ENCODE peak calls at places on chromosomes 1 and 21, in ten cellular contexts. G is body of pancreas; R is upper lobe of right lung; M is GM23248; C is right atrium auricular region; A is mesendoderm; O is fibroblast of lung; D is psoas muscle; X is effector memory CD4-positive, alpha-beta T cell; F is suprapubic skin. Q is an unnamed sample.

GRCh38 chr1:22500476-22500875 is 48.8 kb downstream of the ZBTB40 start:
- DNase-seq in D (peak), A (peak), C (no peak), M (peak), O (peak), F (no peak), G (peak), X (no peak), R (peak), Q (no peak)

GRCh38 chr1:14924012-14924452 is 229.5 kb upstream of the TMEM51 start:
- DNase-seq in M (peak), G (peak), C (peak), O (peak), F (no peak), A (no peak), X (no peak), R (peak), D (peak), Q (no peak)

GRCh38 chr1:2894381-2895041 is 93.0 kb upstream of the TTC34 start:
- DNase-seq in G (no peak), C (no peak), O (no peak), F (no peak), M (no peak), D (no peak), A (no peak), X (peak), R (no peak), Q (no peak)

GRCh38 chr1:46003315-46003714 is 129.1 kb downstream of the PIK3R3 start:
- DNase-seq in D (peak), O (no peak), A (no peak), F (no peak), C (no peak), G (no peak), R (peak), X (no peak), M (no peak), Q (no peak)

GRCh38 chr1:53304527-53304926 is 23.3 kb downstream of the LRP8 start:
- DNase-seq in G (no peak), F (no peak), D (no peak), R (no peak), C (no peak), A (no peak), X (no peak), O (no peak), M (no peak), Q (no peak)

GRCh38 chr21:37383066-37383465 is 16.5 kb downstream of the DYRK1A start:
- DNase-seq in F (no peak), A (peak), M (no peak), D (no peak), C (no peak), O (no peak), G (no peak), X (no peak), R (no peak), Q (no peak)

GRCh38 chr1:19398309-19398760 is 86.2 kb downstream of the SLC66A1 start:
- DNase-seq in X (no peak), M (peak), C (no peak), G (no peak), F (no peak), D (no peak), A (peak), R (no peak), O (peak), Q (no peak)

GRCh38 chr1:200966934-200967333 is 56.6 kb downstream of the KIF21B start:
- DNase-seq in R (no peak), D (no peak), C (no peak), G (no peak), A (no peak), M (no peak), F (no peak), X (no peak), O (no peak), Q (no peak)

GRCh38 chr1:89998306-89998705 is 3.4 kb downstream of the ZNF326 start:
- DNase-seq in C (no peak), G (no peak), D (no peak), F (no peak), R (no peak), A (no peak), X (no peak), O (peak), M (peak), Q (no peak)

GRCh38 chr1:108009603-108010195 is 44.7 kb upstream of the VAV3 start:
- DNase-seq in O (peak), D (no peak), A (no peak), F (no peak), C (no peak), R (no peak), X (no peak), G (no peak), M (peak), Q (no peak)

GRCh38 chr1:222829868-222830267 is 15.0 kb downstream of the DISP1 start:
- DNase-seq in X (no peak), G (no peak), M (peak), O (peak), C (no peak), D (no peak), F (no peak), R (no peak), A (no peak), Q (no peak)

GRCh38 chr1:167227934-167228378 is 7.3 kb downstream of the POU2F1 start:
- DNase-seq in O (no peak), R (no peak), M (peak), G (no peak), D (no peak), X (no peak), C (no peak), A (peak), F (no peak), Q (no peak)

GRCh38 chr1:23400324-23401110 is 24.0 kb downstream of the TCEA3 start:
- DNase-seq in G (no peak), O (no peak), A (no peak), M (peak), F (no peak), X (no peak), D (peak), C (no peak), R (no peak), Q (no peak)

GRCh38 chr1:14138627-14139026 is 438.6 kb downstream of the PRDM2 start:
- DNase-seq in M (no peak), F (no peak), D (no peak), O (no peak), A (no peak), C (no peak), X (no peak), G (no peak), R (no peak), Q (no peak)

GRCh38 chr1:87077959-87078673 is 163.7 kb downstream of the HS2ST1 start:
- DNase-seq in C (no peak), G (no peak), X (no peak), A (no peak), O (no peak), F (no peak), R (no peak), M (no peak), D (no peak), Q (no peak)

GRCh38 chr1:71303617-71304041 is 222.8 kb upstream of the ZRANB2 start:
- DNase-seq in X (no peak), C (no peak), R (no peak), O (peak), A (no peak), D (no peak), F (no peak), G (no peak), M (peak), Q (no peak)

GRCh38 chr1:9724706-9725476 is 73.4 kb downstream of the PIK3CD start:
- DNase-seq in A (peak), G (peak), M (peak), X (peak), D (no peak), C (no peak), O (peak), F (no peak), R (peak), Q (no peak)

GRCh38 chr1:77888429-77889239 is at the start of gene NEXN:
- DNase-seq in X (no peak), G (peak), A (peak), D (peak), R (peak), F (peak), O (peak), C (peak), M (peak), Q (peak)

GRCh38 chr1:204289280-204289679 is 70.4 kb downstream of the PLEKHA6 start:
- DNase-seq in G (peak), C (no peak), D (no peak), X (no peak), A (peak), O (no peak), F (no peak), R (no peak), M (no peak), Q (no peak)

GRCh38 chr1:160704250-160704649 is 7.4 kb downstream of the CD48 start:
- DNase-seq in R (no peak), D (no peak), G (no peak), C (no peak), M (no peak), O (no peak), F (no peak), X (no peak), A (no peak), Q (no peak)

GRCh38 chr1:32736812-32737791 is 34.5 kb upstream of the SYNC start:
- DNase-seq in C (no peak), R (no peak), O (no peak), F (no peak), D (no peak), M (no peak), X (no peak), A (peak), G (peak), Q (no peak)

GRCh38 chr1:200699871-200700270 is 30.2 kb upstream of the DDX59 start:
- DNase-seq in X (no peak), F (no peak), A (peak), G (no peak), R (no peak), O (no peak), C (no peak), D (no peak), M (no peak), Q (no peak)

GRCh38 chr1:161081151-161081405 is 8.3 kb downstream of the NECTIN4 start:
- DNase-seq in A (no peak), C (no peak), G (no peak), O (peak), R (no peak), M (no peak), X (no peak), D (no peak), F (no peak), Q (no peak)

GRCh38 chr21:38487906-38488639 is 10.2 kb downstream of the ERG start:
- DNase-seq in X (no peak), D (no peak), G (no peak), R (no peak), M (no peak), O (no peak), F (no peak), C (no peak), A (no peak), Q (no peak)

GRCh38 chr1:80961464-80962190 is 839.1 kb upstream of the ADGRL2 start:
- DNase-seq in A (no peak), M (no peak), R (no peak), X (no peak), O (peak), C (no peak), F (no peak), D (no peak), G (no peak), Q (no peak)
- H3K4me3 ChIP-seq in A (no peak), M (no peak), R (no peak), X (no peak), O (no peak), C (no peak), F (no peak), D (no peak), G (no peak), Q (no peak)

GRCh38 chr1:6163973-6164617 is 16.0 kb downstream of the CHD5 start:
- DNase-seq in C (no peak), R (no peak), A (no peak), O (no peak), F (no peak), D (no peak), M (no peak), G (no peak), X (no peak), Q (no peak)
- H3K27ac ChIP-seq in C (no peak), R (no peak), A (no peak), O (no peak), F (no peak), D (no peak), M (no peak), G (no peak), X (no peak), Q (no peak)

GRCh38 chr21:18666725-18667124 is 263.1 kb upstream of the TMPRSS15 start:
- DNase-seq in D (no peak), F (no peak), X (no peak), G (no peak), M (no peak), O (no peak), A (no peak), R (no peak), C (no peak), Q (no peak)
- H3K4me3 ChIP-seq in D (no peak), F (no peak), X (no peak), G (no peak), M (no peak), O (no peak), A (no peak), R (no peak), C (no peak), Q (no peak)

GRCh38 chr1:39575191-39576015 is 1.2 kb downstream of the PABPC4 start:
- DNase-seq in X (peak), A (peak), C (peak), D (peak), M (peak), O (peak), R (peak), G (peak), F (peak), Q (peak)

GRCh38 chr1:39573736-39574624 is 2.6 kb downstream of the PABPC4 start:
- DNase-seq in F (no peak), D (no peak), R (no peak), M (peak), X (no peak), A (no peak), O (peak), G (no peak), C (no peak), Q (no peak)

GRCh38 chr1:39573097-39573465 is 3.5 kb downstream of the PABPC4 start:
- DNase-seq in R (no peak), F (no peak), C (no peak), X (no peak), D (no peak), M (no peak), O (no peak), G (no peak), A (no peak), Q (no peak)

GRCh38 chr1:39576016-39576657 is 453 bp downstream of the PABPC4 start:
- DNase-seq in F (no peak), A (no peak), D (peak), O (peak), C (no peak), M (peak), X (peak), R (peak), G (peak), Q (no peak)

GRCh38 chr1:39574646-39575045 is 1.9 kb downstream of the PABPC4 start:
- DNase-seq in O (peak), D (peak), X (no peak), C (no peak), G (peak), A (peak), M (peak), F (no peak), R (no peak), Q (no peak)
- H3K27ac ChIP-seq in O (peak), D (peak), X (peak), C (peak), G (peak), A (no peak), M (peak), F (no peak), R (no peak), Q (no peak)

GRCh38 chr1:30744060-30744756 is 13.4 kb downstream of the LAPTM5 start:
- DNase-seq in F (no peak), D (no peak), X (peak), M (peak), G (no peak), R (no peak), A (no peak), C (no peak), O (no peak), Q (no peak)

GRCh38 chr1:30742300-30742962 is 15.1 kb downstream of the LAPTM5 start:
- DNase-seq in X (no peak), M (no peak), D (no peak), G (no peak), C (no peak), A (no peak), F (no peak), O (no peak), R (no peak), Q (no peak)

GRCh38 chr1:30745156-30745833 is 12.3 kb downstream of the LAPTM5 start:
- DNase-seq in R (no peak), G (no peak), A (no peak), X (no peak), D (no peak), O (no peak), M (no peak), C (no peak), F (no peak), Q (no peak)

GRCh38 chr1:30742963-30743559 is 14.5 kb downstream of the LAPTM5 start:
- DNase-seq in M (no peak), D (no peak), C (no peak), A (no peak), G (no peak), O (no peak), R (no peak), X (no peak), F (no peak), Q (no peak)

DNA sequence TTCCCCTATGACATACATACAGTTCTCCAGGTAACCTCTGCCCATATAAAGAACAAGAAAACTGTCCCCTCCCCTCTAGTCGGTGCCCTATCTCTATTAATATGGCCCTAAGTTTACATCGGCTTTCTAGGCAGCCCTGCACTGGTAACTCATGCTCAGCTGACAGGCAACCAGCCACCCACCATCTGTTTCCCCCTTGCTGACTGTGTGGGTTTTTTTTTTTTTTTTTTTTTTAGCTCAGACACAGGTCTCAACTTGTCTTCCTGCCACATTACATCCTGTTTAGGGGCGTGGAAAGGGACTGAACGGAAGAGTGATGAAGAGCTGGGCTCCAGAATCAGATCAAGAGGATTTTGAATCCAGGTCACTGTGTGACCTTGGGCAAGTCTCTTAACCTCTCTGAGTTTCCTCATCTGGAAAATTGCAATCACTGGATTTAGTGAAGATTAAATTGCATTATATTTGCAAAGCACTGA is 14.0 kb downstream of the LAPTM5 start:
- DNase-seq in F (no peak), O (no peak), G (no peak), M (no peak), R (no peak), D (no peak), A (no peak), X (peak), C (no peak), Q (no peak)
- H3K4me3 ChIP-seq in F (no peak), O (no peak), G (no peak), M (no peak), R (no peak), D (no peak), A (no peak), X (peak), C (no peak), Q (no peak)

GRCh38 chr1:37817481-37817880 is 9.5 kb upstream of the YRDC start:
- DNase-seq in X (no peak), A (peak), F (no peak), R (no peak), M (no peak), O (no peak), G (peak), C (no peak), D (no peak), Q (no peak)

GRCh38 chr1:37824001-37824400 is 16.0 kb upstream of the YRDC start:
- DNase-seq in O (no peak), R (no peak), G (no peak), X (no peak), D (no peak), M (no peak), C (no peak), F (no peak), A (no peak), Q (no peak)

GRCh38 chr1:37828410-37829074 is 20.5 kb upstream of the YRDC start:
- DNase-seq in O (no peak), G (no peak), A (no peak), D (no peak), R (no peak), M (no peak), X (no peak), F (no peak), C (no peak), Q (no peak)

GRCh38 chr1:37825508-37825907 is 17.5 kb upstream of the YRDC start:
- DNase-seq in R (no peak), G (no peak), F (no peak), C (no peak), O (no peak), A (no peak), X (no peak), D (no peak), M (no peak), Q (no peak)

GRCh38 chr1:37822942-37823865 is 15.2 kb upstream of the YRDC start:
- DNase-seq in D (no peak), M (peak), A (no peak), F (no peak), X (no peak), G (no peak), C (no peak), O (peak), R (no peak), Q (no peak)
- H3K27ac ChIP-seq in D (no peak), M (no peak), A (no peak), F (no peak), X (no peak), G (no peak), C (no peak), O (no peak), R (no peak), Q (no peak)

DNA sequence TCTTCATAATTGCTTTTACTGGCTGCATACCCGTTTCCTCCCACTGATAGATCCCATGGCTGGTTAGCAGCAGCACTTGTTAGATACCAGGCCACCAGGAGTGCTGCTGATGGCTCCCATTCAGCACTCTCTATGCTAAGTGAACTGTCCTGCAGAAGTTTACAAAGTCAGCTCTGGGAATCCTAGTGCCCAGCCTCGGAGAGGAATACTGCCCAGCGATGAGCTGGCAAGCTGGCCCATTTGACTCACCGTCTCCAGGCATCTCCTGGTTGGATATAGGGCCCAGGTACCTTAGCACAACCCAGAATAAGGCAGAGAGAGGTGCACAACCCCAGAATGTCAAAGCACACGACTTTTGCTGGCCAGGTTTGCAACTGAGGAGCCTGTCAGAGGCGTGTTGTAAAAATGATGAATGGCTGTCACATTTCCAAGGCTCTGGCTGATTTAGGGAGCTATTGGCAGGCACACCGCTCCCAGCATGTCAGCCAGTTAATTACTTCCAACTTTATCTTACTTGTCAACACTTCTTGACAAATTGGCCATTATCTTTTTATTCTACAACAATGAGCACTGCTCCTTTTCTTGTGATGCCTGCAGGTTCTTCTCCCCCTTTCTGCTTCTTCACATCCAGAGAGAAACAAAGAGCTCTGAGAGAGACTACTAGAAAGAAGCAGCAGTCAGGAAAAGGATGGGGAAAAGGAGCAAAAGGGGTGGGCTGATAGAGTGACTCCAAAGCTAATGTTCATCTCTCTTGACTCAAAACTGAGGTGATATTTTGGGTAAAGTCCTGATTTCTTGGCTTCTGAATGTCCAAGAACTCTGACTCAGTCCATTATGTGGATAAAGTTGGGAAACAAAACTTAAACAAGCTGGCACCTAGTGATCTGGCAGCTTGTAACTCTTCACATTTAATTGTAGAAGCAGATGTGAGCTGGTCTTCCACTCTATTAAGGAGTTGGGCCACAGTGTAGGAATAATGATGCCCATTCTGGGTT is 10.8 kb upstream of the ANGPTL7 start:
- DNase-seq in A (peak), M (peak), F (no peak), R (no peak), G (no peak), C (no peak), X (no peak), O (peak), D (no peak), Q (no peak)
- H3K4me3 ChIP-seq in A (no peak), M (no peak), F (no peak), R (no peak), G (no peak), C (no peak), X (no peak), O (no peak), D (no peak), Q (no peak)

GRCh38 chr1:183550915-183551314 is 39.3 kb downstream of the NCF2 start:
- DNase-seq in D (no peak), F (no peak), X (no peak), O (no peak), C (no peak), R (no peak), G (peak), A (no peak), M (no peak), Q (no peak)
- H3K27ac ChIP-seq in D (no peak), F (no peak), X (no peak), O (no peak), C (no peak), R (no peak), G (no peak), A (no peak), M (no peak), Q (no peak)

GRCh38 chr1:61746768-61747167 is 4.5 kb downstream of the PATJ start:
- DNase-seq in G (no peak), C (no peak), D (no peak), R (no peak), M (peak), A (no peak), O (peak), F (no peak), X (no peak), Q (no peak)
- H3K4me3 ChIP-seq in G (no peak), C (no peak), D (peak), R (no peak), M (peak), A (no peak), O (no peak), F (no peak), X (no peak), Q (no peak)